ENCODE peak calls at places on chromosomes 5 and 9, in four cellular contexts. One of them, this sample, is unnamed.
A peak's percentile ranks its signal among the peaks of the same experiment; 100 is the strongest.

GRCh38 chr5:169753795-169754194 is 116.7 kb downstream of the DOCK2 start:
- DNase-seq in GM23338: no peak
- DNase-seq in GM23248: peak; percentile 88
- DNase-seq in fibroblast of lung: peak; percentile 21
- DNase-seq in this sample: no peak

GRCh38 chr5:142597546-142598337 is 88.1 kb downstream of the FGF1 start:
- DNase-seq in GM23248: peak; percentile 95
- DNase-seq in GM23338: peak; percentile 42
- DNase-seq in fibroblast of lung: peak; percentile 77
- DNase-seq in this sample: no peak

GRCh38 chr9:128493424-128493823 is 11.1 kb upstream of the GLE1 start:
- DNase-seq in GM23338: no peak
- DNase-seq in fibroblast of lung: no peak
- DNase-seq in GM23248: no peak
- DNase-seq in this sample: no peak

GRCh38 chr5:159207616-159208507 is 1.5 kb downstream of the RNF145 start:
- DNase-seq in GM23338: peak; percentile 86
- DNase-seq in GM23248: peak; percentile 88
- DNase-seq in fibroblast of lung: peak; percentile 74
- DNase-seq in this sample: peak; percentile 96

GRCh38 chr9:69797680-69798079 is 22.9 kb upstream of the CFAP95 start:
- DNase-seq in GM23248: no peak
- DNase-seq in GM23338: no peak
- DNase-seq in fibroblast of lung: no peak
- DNase-seq in this sample: no peak

GRCh38 chr5:171697591-171698102 is 88.0 kb upstream of the SMIM23 start:
- DNase-seq in GM23338: no peak
- DNase-seq in fibroblast of lung: no peak
- DNase-seq in GM23248: no peak
- DNase-seq in this sample: no peak

GRCh38 chr9:16986441-16987387 is 116.2 kb upstream of the BNC2 start:
- DNase-seq in GM23338: no peak
- DNase-seq in GM23248: peak; percentile 76
- DNase-seq in fibroblast of lung: peak; percentile 81
- DNase-seq in this sample: peak; percentile 65

GRCh38 chr5:74262810-74263209 is 377.7 kb downstream of the ENC1 start:
- DNase-seq in GM23338: no peak
- DNase-seq in GM23248: no peak
- DNase-seq in fibroblast of lung: no peak
- DNase-seq in this sample: no peak

GRCh38 chr5:74123928-74124327 is 497.9 kb downstream of the ARHGEF28 start:
- DNase-seq in fibroblast of lung: no peak
- DNase-seq in GM23338: no peak
- DNase-seq in GM23248: peak; percentile 12
- DNase-seq in this sample: no peak

DNA sequence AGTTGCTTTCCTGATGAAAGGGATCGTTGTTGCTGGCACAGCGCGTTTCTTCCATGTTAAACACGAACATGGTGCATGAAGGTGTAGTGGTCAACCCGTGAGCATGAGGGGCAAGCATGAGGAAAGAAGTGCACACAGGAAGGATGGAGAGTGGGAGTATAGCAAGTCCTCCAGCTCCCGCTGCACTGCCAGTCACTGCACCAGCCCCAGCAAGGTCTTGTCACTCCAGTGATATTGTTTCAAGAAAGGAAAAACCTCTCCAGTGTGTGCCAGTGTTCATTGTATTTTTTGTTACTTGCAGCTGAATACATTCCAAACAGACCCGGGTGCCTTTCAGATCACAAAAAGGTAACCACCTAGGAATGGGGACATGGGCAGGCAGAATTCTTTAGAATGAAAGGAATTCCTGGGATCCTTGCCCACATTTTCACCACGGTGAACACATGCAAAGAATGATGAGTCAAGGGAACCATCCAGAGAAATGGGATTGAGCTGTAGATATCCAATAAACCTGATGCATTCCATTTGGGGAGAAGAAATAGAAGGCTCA is 186.3 kb downstream of the AOPEP start:
- DNase-seq in fibroblast of lung: no peak
- DNase-seq in GM23338: peak; percentile 59
- DNase-seq in GM23248: peak; percentile 89
- DNase-seq in this sample: no peak
- H3K4me1 ChIP-seq in fibroblast of lung: peaks cover 13% of the 10 kb centered on the region
- H3K4me1 ChIP-seq in GM23338: peaks cover 44% of the 10 kb centered on the region
- H3K4me1 ChIP-seq in GM23248: peaks cover 27% of the 10 kb centered on the region
- H3K4me1 ChIP-seq in this sample: peaks cover 48% of the 10 kb centered on the region

DNA sequence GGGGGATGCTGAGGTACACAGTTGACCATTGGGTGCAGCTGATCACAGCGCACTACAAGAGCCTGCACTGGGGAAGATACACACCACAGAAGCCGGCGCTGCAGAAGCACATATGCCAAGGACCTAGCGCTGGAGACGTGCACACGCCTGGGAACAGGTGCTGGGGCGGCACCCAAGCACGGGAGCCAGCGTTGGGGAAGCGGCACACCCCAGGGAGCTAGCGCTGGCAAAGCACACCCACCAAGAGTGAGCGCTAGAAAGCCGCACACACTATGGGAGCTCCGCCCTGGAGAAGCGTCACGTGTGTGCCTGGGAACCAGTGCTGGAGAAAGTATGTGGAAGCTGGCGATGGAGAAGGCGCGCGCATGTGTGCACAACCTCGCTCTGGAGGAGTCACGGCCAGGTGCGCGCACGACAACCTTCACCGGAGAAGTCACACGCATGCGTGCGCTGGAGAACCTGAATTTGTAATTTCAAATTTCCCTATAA is 4.5 kb downstream of the FANCC start:
- DNase-seq in GM23338: peak; percentile 92
- DNase-seq in fibroblast of lung: peak; percentile 55
- DNase-seq in GM23248: peak; percentile 77
- DNase-seq in this sample: peak; percentile 96
- H2AFZ ChIP-seq in GM23338: peak overlapping the region; percentile 77
- H2AFZ ChIP-seq in fibroblast of lung: peak overlapping the region; percentile 46
- H2AFZ ChIP-seq in GM23248: peak overlapping the region; percentile 76
- H2AFZ ChIP-seq in this sample: peak overlapping the region; percentile 81

DNA sequence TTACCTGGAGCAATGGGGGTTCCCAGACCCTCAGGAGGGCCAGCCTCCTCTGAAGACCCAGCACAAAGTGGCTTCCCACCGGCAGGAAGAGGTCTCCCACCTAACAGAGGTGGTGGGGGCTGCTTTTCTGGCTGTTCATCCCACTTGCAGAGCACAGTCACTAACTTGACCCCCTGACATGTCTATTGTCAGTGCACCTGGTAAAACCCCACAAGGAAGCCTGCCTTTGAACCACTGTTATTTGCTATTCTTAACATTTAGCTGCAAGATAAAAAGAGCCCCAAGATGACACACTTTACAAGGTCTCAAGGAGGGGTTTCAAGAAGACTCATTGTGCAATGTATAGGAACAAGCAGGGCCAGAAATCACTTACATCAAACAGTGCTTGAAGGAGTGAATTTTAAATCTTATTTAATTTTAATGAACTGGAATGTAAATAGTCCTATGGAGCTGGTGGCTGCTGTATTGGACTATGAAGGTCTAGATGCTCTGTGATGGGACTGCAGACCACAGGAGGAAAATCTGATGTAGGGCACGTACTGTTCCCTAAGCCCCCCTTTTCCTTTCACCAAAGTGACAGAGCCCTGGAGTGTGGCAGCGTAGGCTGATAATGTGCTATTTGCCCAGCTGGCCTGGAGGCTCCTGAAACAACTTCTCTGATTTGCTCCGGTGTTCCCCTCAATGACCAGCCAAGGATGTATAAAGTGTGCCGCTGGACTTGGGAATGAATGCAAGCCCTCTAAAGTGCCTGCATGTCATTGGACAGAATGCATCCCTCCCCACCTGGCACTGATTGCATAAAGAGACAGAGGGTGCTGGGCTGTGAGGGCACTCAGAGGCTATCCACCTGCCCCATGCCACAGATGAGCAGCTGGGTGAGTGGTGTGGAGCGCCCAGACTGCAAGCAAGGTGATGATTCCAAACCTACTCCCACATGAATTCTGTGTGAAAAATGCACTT is 80.2 kb downstream of the PTPN3 start:
- DNase-seq in GM23338: no peak
- DNase-seq in fibroblast of lung: no peak
- DNase-seq in GM23248: no peak
- DNase-seq in this sample: no peak
- H3K4me1 ChIP-seq in GM23338: peaks cover 7% of the 10 kb centered on the region
- H3K4me1 ChIP-seq in fibroblast of lung: no peaks in the 10 kb centered on the region
- H3K4me1 ChIP-seq in GM23248: no peaks in the 10 kb centered on the region
- H3K4me1 ChIP-seq in this sample: no peaks in the 10 kb centered on the region

DNA sequence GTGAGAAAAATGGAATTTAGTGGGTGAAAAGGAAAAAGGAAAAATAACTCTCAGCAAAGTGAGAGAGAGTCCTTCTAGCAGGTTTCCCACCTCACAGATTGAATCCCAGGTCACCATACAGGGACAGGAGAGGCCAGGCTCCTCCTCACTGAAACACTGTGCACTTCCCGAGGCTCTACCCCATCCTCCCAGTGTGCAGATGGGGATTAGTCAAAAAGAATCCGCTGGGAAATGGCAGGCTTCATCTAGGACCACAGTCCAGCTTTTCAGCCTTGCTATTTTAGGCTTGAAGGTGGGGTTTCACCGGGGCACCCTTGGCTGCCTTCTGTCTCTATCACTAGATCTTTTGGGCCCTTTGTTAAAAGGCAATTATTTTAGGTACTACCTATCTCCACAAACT is 47.8 kb downstream of the YIPF5 start:
- DNase-seq in GM23248: no peak
- DNase-seq in GM23338: no peak
- DNase-seq in fibroblast of lung: no peak
- DNase-seq in this sample: no peak
- H2AFZ ChIP-seq in GM23248: peak overlapping the region; percentile 2
- H2AFZ ChIP-seq in GM23338: peak overlapping the region; percentile 59
- H2AFZ ChIP-seq in fibroblast of lung: no peak overlapping the region
- H2AFZ ChIP-seq in this sample: no peak overlapping the region

This sample was measured in osteoblast.